ENCODE peak calls at places on chromosomes 12 and 14, in five cellular contexts. A is esophagus squamous epithelium, O is tibial nerve, E is uterus, P is heart left ventricle. S is an unnamed sample. For H3K4me1, the result is how much of the 10 kb centered on the place peaks cover.

GRCh38 chr14:105999361-106000028 is 473.1 kb downstream of the TMEM121 start:
- DNase-seq in A (no peak), O (no peak), E (no peak), P (peak), S (peak)

GRCh38 chr12:123063535-123063934 is 83.1 kb downstream of the ARL6IP4 start:
- DNase-seq in A (no peak), O (no peak), E (no peak), P (peak), S (no peak)

GRCh38 chr12:20350495-20350894 is 17.8 kb upstream of the PDE3A start:
- DNase-seq in A (no peak), O (no peak), E (no peak), P (no peak), S (no peak)

GRCh38 chr12:120066341-120066740 is 50.2 kb downstream of the RAB35 start:
- DNase-seq in A (no peak), O (no peak), E (no peak), P (no peak), S (no peak)

GRCh38 chr12:120332523-120332922 is 4.9 kb upstream of the PLA2G1B start:
- DNase-seq in A (no peak), O (no peak), E (no peak), P (no peak), S (no peak)

GRCh38 chr14:94904636-94905035 is 134.7 kb upstream of the GSC start:
- DNase-seq in A (no peak), O (no peak), E (no peak), P (no peak), S (no peak)

GRCh38 chr12:48027183-48028002 is 23.1 kb upstream of the COL2A1 start:
- DNase-seq in A (no peak), O (no peak), E (no peak), P (no peak), S (no peak)

GRCh38 chr12:50659690-50660424 is 104.0 kb upstream of the ATF1 start:
- DNase-seq in A (no peak), O (no peak), E (no peak), P (no peak), S (no peak)

GRCh38 chr14:76904740-76905569 is 78.7 kb downstream of the LRRC74A start:
- DNase-seq in A (no peak), O (no peak), E (peak), P (peak), S (peak)

GRCh38 chr12:123264642-123265041 is 7.0 kb downstream of the CDK2AP1 start:
- DNase-seq in A (no peak), O (no peak), E (no peak), P (no peak), S (no peak)

GRCh38 chr12:3236345-3237153 is 159.4 kb downstream of the TSPAN9 start:
- DNase-seq in A (no peak), O (no peak), E (peak), P (no peak), S (no peak)

GRCh38 chr14:24535737-24536136 is 27.7 kb upstream of the CMA1 start:
- DNase-seq in A (no peak), O (no peak), E (no peak), P (no peak), S (no peak)

GRCh38 chr12:93773122-93773871 is 96.1 kb downstream of the CRADD start:
- DNase-seq in A (no peak), O (no peak), E (no peak), P (no peak), S (no peak)

GRCh38 chr14:88422919-88423318 is 37.5 kb downstream of the SPATA7 start:
- DNase-seq in A (no peak), O (no peak), E (no peak), P (no peak), S (no peak)

GRCh38 chr14:67373347-67373746 is 13.2 kb downstream of the EIF2S1 start:
- DNase-seq in A (no peak), O (no peak), E (no peak), P (no peak), S (no peak)

GRCh38 chr12:3035815-3036702 is 41.1 kb upstream of the TSPAN9 start:
- DNase-seq in A (no peak), O (no peak), E (no peak), P (peak), S (peak)

GRCh38 chr12:53623986-53624385 is 2.2 kb downstream of the ATF7 start:
- DNase-seq in A (no peak), O (no peak), E (no peak), P (no peak), S (no peak)

GRCh38 chr12:64674367-64674922 is 64.2 kb downstream of the RASSF3 start:
- DNase-seq in A (no peak), O (no peak), E (no peak), P (no peak), S (no peak)

GRCh38 chr14:94066089-94066676 is 14.8 kb downstream of the DDX24 start:
- DNase-seq in A (no peak), O (no peak), E (no peak), P (no peak), S (no peak)

GRCh38 chr12:117352260-117352659 is 9.2 kb downstream of the NOS1 start:
- DNase-seq in A (no peak), O (no peak), E (no peak), P (no peak), S (no peak)
- H3K4me1 ChIP-seq in A (under half), O (under half), E (under half), P (under half), S (under half)

GRCh38 chr14:75866981-75867380 is 114.8 kb downstream of the TGFB3 start:
- DNase-seq in A (no peak), O (no peak), E (no peak), P (no peak), S (no peak)
- H3K27ac ChIP-seq in A (no peak), O (no peak), E (peak), P (no peak), S (no peak)

GRCh38 chr12:56274299-56274698 is 7.6 kb downstream of the COQ10A start:
- DNase-seq in A (no peak), O (no peak), E (no peak), P (no peak), S (no peak)
- H3K4me1 ChIP-seq in A (under half), O (under half), E (under half), P (under half), S (under half)

GRCh38 chr12:114679452-114679875 is 4.5 kb downstream of the TBX3 start:
- DNase-seq in A (no peak), O (no peak), E (no peak), P (no peak), S (no peak)
- H3K27ac ChIP-seq in A (no peak), O (no peak), E (peak), P (peak), S (no peak)

GRCh38 chr14:21042918-21043317 is 756 bp downstream of the RNASE7 start:
- DNase-seq in A (no peak), O (no peak), E (no peak), P (no peak), S (no peak)
- H3K4me1 ChIP-seq in A (under half), O (under half), E (under half), P (under half), S (under half)

DNA sequence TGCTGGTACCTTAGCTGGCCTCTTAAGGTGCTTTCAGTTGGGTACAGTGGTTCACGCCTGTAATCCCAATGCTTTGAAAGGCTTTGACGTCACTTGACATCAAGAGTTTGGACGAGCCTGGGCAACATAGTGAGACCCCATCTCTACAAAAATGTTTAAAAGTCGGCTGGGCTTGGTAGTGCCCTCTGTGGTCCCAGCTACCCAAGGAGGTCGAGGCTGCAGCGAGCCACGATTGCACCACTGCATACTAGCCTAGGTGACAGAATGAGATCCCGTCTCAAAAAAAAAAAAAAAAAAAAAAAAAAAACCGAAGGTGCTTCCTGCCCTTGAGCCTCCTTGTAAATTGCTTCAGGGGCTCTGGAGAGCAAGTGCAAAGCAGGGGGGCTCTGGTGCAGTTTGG is 50.0 kb downstream of the ACACB start:
- DNase-seq in A (no peak), O (no peak), E (no peak), P (no peak), S (peak)
- H3K27ac ChIP-seq in A (no peak), O (no peak), E (no peak), P (no peak), S (no peak)

S was measured in aorta.